ENCODE peak calls at places on chromosomes 13 and 19, in seven cellular contexts. P is activated naive CD4-positive, alpha-beta T cell; V is activated CD4-positive, CD25-positive, alpha-beta regulatory T cell treated with anti-CD3 and anti-CD28 coated beads, Interleukin-2, amount 50 U/mL, for 16 hours; R is iris pigment epithelial cell; J is cortex of kidney; B is KG1; U is SW480. Z is an unnamed sample.

GRCh38 chr19:18533058-18533457 is 10.3 kb downstream of the FKBP8 start:
- DNase-seq in P (no peak), V (no peak), R (no peak), J (no peak), B (no peak), U (no peak), Z (no peak)

GRCh38 chr19:42512743-42513304 is 15.5 kb downstream of the CEACAM1 start:
- DNase-seq in P (no peak), V (no peak), R (no peak), J (no peak), B (no peak), U (no peak), Z (no peak)

GRCh38 chr19:28823338-28823961 is 389.5 kb downstream of the UQCRFS1 start:
- DNase-seq in P (no peak), V (no peak), R (no peak), J (no peak), B (no peak), U (no peak), Z (no peak)

GRCh38 chr13:96075953-96076543 is 13.9 kb upstream of the HS6ST3 start:
- DNase-seq in P (no peak), V (no peak), R (peak), J (no peak), B (no peak), U (peak), Z (no peak)

GRCh38 chr19:17348700-17349099 is 11.3 kb downstream of the GTPBP3 start:
- DNase-seq in P (no peak), V (no peak), R (no peak), J (no peak), B (no peak), U (peak), Z (no peak)

GRCh38 chr19:14091885-14092462 is 1.4 kb upstream of the SAMD1 start:
- DNase-seq in P (no peak), V (no peak), R (no peak), J (no peak), B (no peak), U (no peak), Z (peak)

GRCh38 chr13:109231853-109232252 is 554.5 kb downstream of the IRS2 start:
- DNase-seq in P (no peak), V (no peak), R (no peak), J (no peak), B (no peak), U (no peak), Z (no peak)

GRCh38 chr13:37448072-37448471 is 150.5 kb downstream of the POSTN start:
- DNase-seq in P (no peak), V (no peak), R (peak), J (no peak), B (no peak), U (no peak), Z (no peak)

GRCh38 chr13:26362261-26362660 is 108.3 kb downstream of the CDK8 start:
- DNase-seq in P (no peak), V (no peak), R (no peak), J (no peak), B (no peak), U (no peak), Z (no peak)

GRCh38 chr13:41224113-41225110 is 30.0 kb upstream of the KBTBD7 start:
- DNase-seq in P (no peak), V (no peak), R (peak), J (no peak), B (no peak), U (no peak), Z (no peak)

GRCh38 chr13:30869491-30869890 is 36.6 kb upstream of the MEDAG start:
- DNase-seq in P (no peak), V (no peak), R (no peak), J (no peak), B (no peak), U (no peak), Z (no peak)

GRCh38 chr19:30391052-30391451 is 18.9 kb downstream of the ZNF536 start:
- DNase-seq in P (no peak), V (no peak), R (no peak), J (no peak), B (no peak), U (no peak), Z (no peak)

GRCh38 chr19:13087795-13088537 is 14.7 kb downstream of the LYL1 start:
- DNase-seq in P (no peak), V (no peak), R (no peak), J (no peak), B (no peak), U (no peak), Z (no peak)

GRCh38 chr13:43388282-43389034 is 365.1 kb downstream of the DNAJC15 start:
- DNase-seq in P (no peak), V (no peak), R (no peak), J (no peak), B (no peak), U (peak), Z (no peak)

GRCh38 chr13:24505256-24505655 is 7.3 kb downstream of the PARP4 start:
- DNase-seq in P (no peak), V (no peak), R (peak), J (no peak), B (no peak), U (no peak), Z (no peak)

GRCh38 chr19:3135961-3136683 is at the start of gene GNA15:
- DNase-seq in P (no peak), V (no peak), R (no peak), J (no peak), B (no peak), U (no peak), Z (no peak)

GRCh38 chr19:31648347-31648746 is 299.1 kb upstream of the TSHZ3 start:
- DNase-seq in P (no peak), V (no peak), R (peak), J (no peak), B (no peak), U (peak), Z (no peak)

GRCh38 chr19:3494051-3494450 is 6.4 kb downstream of the DOHH start:
- DNase-seq in P (no peak), V (no peak), R (no peak), J (no peak), B (no peak), U (no peak), Z (no peak)

GRCh38 chr13:98033277-98034247 is 80.1 kb downstream of the IPO5 start:
- DNase-seq in P (no peak), V (no peak), R (peak), J (no peak), B (no peak), U (peak), Z (no peak)

GRCh38 chr19:55652311-55653078 is 2.3 kb upstream of the U2AF2 start:
- DNase-seq in P (no peak), V (no peak), R (no peak), J (no peak), B (no peak), U (no peak), Z (no peak)

GRCh38 chr19:35509861-35510625 is 3.4 kb downstream of the DMKN start:
- DNase-seq in P (peak), V (peak), R (peak), J (no peak), B (peak), U (peak), Z (peak)

GRCh38 chr19:29385191-29385795 is 140.5 kb upstream of the VSTM2B start:
- DNase-seq in P (no peak), V (no peak), R (no peak), J (no peak), B (no peak), U (no peak), Z (no peak)

GRCh38 chr19:48997972-48998371 is 4.3 kb downstream of the RUVBL2 start:
- DNase-seq in P (no peak), V (no peak), R (peak), J (no peak), B (peak), U (peak), Z (peak)

GRCh38 chr13:99733346-99733745 is 232.1 kb downstream of the TM9SF2 start:
- DNase-seq in P (no peak), V (no peak), R (no peak), J (no peak), B (no peak), U (no peak), Z (no peak)

GRCh38 chr19:35555301-35556005 is 8.0 kb downstream of the ATP4A start:
- DNase-seq in P (no peak), V (no peak), R (peak), J (no peak), B (no peak), U (peak), Z (no peak)

GRCh38 chr19:21677696-21678418 is 89.5 kb downstream of the ZNF100 start:
- DNase-seq in P (no peak), V (no peak), R (no peak), J (no peak), B (no peak), U (no peak), Z (no peak)

GRCh38 chr13:73492811-73493210 is 434.0 kb downstream of the KLF5 start:
- DNase-seq in P (no peak), V (no peak), R (peak), J (no peak), B (no peak), U (no peak), Z (no peak)

GRCh38 chr19:7922841-7923205 is 2.7 kb downstream of the SNAPC2 start:
- DNase-seq in P (no peak), V (no peak), R (no peak), J (no peak), B (no peak), U (no peak), Z (no peak)

GRCh38 chr13:24684600-24684998 is 4.4 kb downstream of the ATP12A start:
- DNase-seq in P (no peak), V (no peak), R (no peak), J (no peak), B (no peak), U (peak), Z (peak)

GRCh38 chr19:41189425-41190065 is 3.5 kb upstream of the CYP2S1 start:
- DNase-seq in P (no peak), V (no peak), R (no peak), J (no peak), B (no peak), U (no peak), Z (no peak)

GRCh38 chr19:13366529-13367143 is 139.6 kb downstream of the CACNA1A start:
- DNase-seq in P (no peak), V (no peak), R (peak), J (no peak), B (no peak), U (peak), Z (no peak)

GRCh38 chr19:37551123-37551993 is 43.2 kb downstream of the ZNF571 start:
- DNase-seq in P (no peak), V (peak), R (peak), J (no peak), B (peak), U (no peak), Z (peak)

GRCh38 chr13:114068723-114069322 is 63.6 kb downstream of the RASA3 start:
- DNase-seq in P (no peak), V (no peak), R (peak), J (no peak), B (no peak), U (no peak), Z (no peak)

GRCh38 chr19:28012361-28012760 is 1200.6 kb downstream of the UQCRFS1 start:
- DNase-seq in P (no peak), V (no peak), R (no peak), J (no peak), B (no peak), U (no peak), Z (no peak)

GRCh38 chr13:99178636-99179035 is 22.0 kb upstream of the UBAC2 start:
- DNase-seq in P (no peak), V (no peak), R (no peak), J (no peak), B (no peak), U (no peak), Z (peak)

Z was measured in naive thymus-derived CD8-positive, alpha-beta T cell.